ENCODE peak calls at places on chromosomes 5 and 9, in ten cellular contexts. K is ascending aorta; H is dorsolateral prefrontal cortex; G is stomach; X is HCT116; W is GM13977; I is MCF 10A; C is CD8-positive, alpha-beta T cell; V is A549; R is fibroblast of lung. S is an unnamed sample.

GRCh38 chr5:109830955-109831502 is 141.3 kb downstream of the MAN2A1 start:
- DNase-seq in K (no peak), C (no peak), X (no peak), H (no peak), I (no peak), W (no peak), G (no peak), V (no peak), R (no peak), S (peak)

GRCh38 chr9:18296702-18297531 is 177.0 kb upstream of the ADAMTSL1 start:
- DNase-seq in V (no peak), R (peak), C (no peak), X (no peak), H (no peak), K (no peak), W (no peak), I (peak), G (no peak), S (peak)

GRCh38 chr9:131407717-131408195 is 13.9 kb downstream of the PRRC2B start:
- DNase-seq in W (no peak), G (no peak), I (peak), C (no peak), K (no peak), V (no peak), R (no peak), H (no peak), X (no peak), S (no peak)

GRCh38 chr5:112289465-112289864 is 129.6 kb downstream of the EPB41L4A start:
- DNase-seq in G (no peak), H (no peak), K (no peak), I (no peak), R (no peak), X (no peak), W (no peak), V (no peak), C (no peak), S (no peak)

GRCh38 chr5:54703091-54703490 is 185.5 kb downstream of the SNX18 start:
- DNase-seq in H (no peak), C (no peak), I (peak), K (peak), W (no peak), V (no peak), G (no peak), R (peak), X (no peak), S (peak)

GRCh38 chr5:53017794-53018391 is 28.7 kb downstream of the ITGA2 start:
- DNase-seq in G (no peak), W (no peak), R (no peak), V (no peak), C (no peak), I (no peak), H (no peak), X (no peak), K (no peak), S (no peak)

GRCh38 chr5:32144637-32145207 is 29.4 kb downstream of the GOLPH3 start:
- DNase-seq in K (no peak), I (no peak), C (no peak), H (no peak), G (peak), V (no peak), R (no peak), X (no peak), W (no peak), S (no peak)

GRCh38 chr5:169545762-169546161 is 37.8 kb upstream of the SPDL1 start:
- DNase-seq in R (no peak), K (no peak), G (no peak), H (no peak), W (peak), C (no peak), V (peak), I (peak), X (no peak), S (no peak)

GRCh38 chr9:135035781-135036760 is 51.4 kb upstream of the OLFM1 start:
- DNase-seq in W (no peak), G (peak), R (no peak), V (no peak), X (no peak), C (no peak), H (no peak), K (no peak), I (no peak), S (no peak)

GRCh38 chr9:100104314-100104713 is 5.3 kb downstream of the INVS start:
- DNase-seq in H (no peak), V (no peak), C (no peak), R (no peak), X (no peak), K (no peak), W (no peak), I (no peak), G (no peak), S (peak)

GRCh38 chr5:28324174-28324573 is 1285.8 kb upstream of the CDH9 start:
- DNase-seq in V (no peak), W (no peak), X (no peak), R (no peak), H (no peak), G (no peak), K (no peak), I (no peak), C (no peak), S (no peak)

GRCh38 chr5:80093796-80094195 is 58.6 kb downstream of the THBS4 start:
- DNase-seq in K (no peak), R (no peak), X (no peak), I (no peak), V (no peak), H (no peak), C (no peak), G (no peak), W (no peak), S (no peak)

GRCh38 chr5:172411423-172412111 is 42.8 kb downstream of the SH3PXD2B start:
- DNase-seq in K (no peak), H (no peak), R (peak), W (no peak), G (no peak), C (no peak), I (no peak), X (no peak), V (no peak), S (no peak)

GRCh38 chr5:38666668-38667498 is 110.4 kb upstream of the LIFR start:
- DNase-seq in H (no peak), W (no peak), K (peak), I (peak), X (peak), R (peak), G (peak), V (peak), C (no peak), S (peak)

GRCh38 chr5:119257613-119258012 is 98.2 kb upstream of the TNFAIP8 start:
- DNase-seq in I (no peak), C (no peak), X (no peak), H (no peak), R (no peak), W (no peak), G (no peak), V (no peak), K (no peak), S (no peak)

GRCh38 chr5:119250946-119251901 is 104.6 kb upstream of the TNFAIP8 start:
- DNase-seq in C (no peak), W (no peak), R (peak), G (no peak), I (peak), X (no peak), H (no peak), V (no peak), K (no peak), S (no peak)

DNA sequence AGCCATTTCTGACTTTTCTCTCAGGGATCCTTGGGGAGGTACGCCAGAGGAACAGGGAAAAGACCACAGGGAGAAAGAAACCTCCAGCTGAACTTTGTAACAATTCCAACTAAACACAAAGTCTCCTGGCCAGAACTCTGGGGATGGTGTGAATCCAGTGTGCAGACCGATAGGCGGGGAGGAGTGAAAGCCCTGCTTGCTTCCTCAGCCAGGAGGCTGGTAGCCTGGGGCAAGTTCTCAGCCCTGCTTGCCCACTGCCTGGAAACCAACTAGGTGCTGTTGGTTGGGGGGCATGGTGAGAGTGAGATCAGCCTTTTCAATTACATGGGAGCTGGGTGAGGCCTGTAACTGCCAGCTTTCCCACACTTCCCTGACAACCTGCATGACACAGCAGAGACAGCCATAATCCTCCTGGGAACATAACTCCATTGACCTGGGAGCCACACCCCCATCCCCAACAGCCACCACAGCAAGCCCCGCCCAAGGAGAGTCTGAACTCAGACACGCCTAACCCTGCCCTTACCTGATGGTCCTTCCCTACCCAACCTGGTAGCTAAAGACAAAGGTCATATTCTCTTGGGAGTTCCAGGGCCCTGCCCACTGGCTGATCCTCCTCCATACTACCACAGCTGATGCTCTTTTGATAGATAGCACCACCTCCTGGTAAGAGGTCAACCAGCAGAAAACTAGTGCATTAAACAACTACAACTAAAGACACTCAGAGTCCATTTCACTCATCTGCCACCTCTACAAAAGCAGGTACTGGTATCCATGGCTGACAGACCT is 100.1 kb upstream of the TNFAIP8 start:
- DNase-seq in X (peak), R (no peak), C (no peak), W (no peak), H (no peak), G (no peak), K (no peak), V (no peak), I (peak), S (no peak)
- TF ChIP-seq CTCF in X (peak), R (peak), C (no peak), W (peak), H (no peak), G (no peak), K (no peak), V (no peak), I (peak), S (peak)

GRCh38 chr9:108443741-108444140 is 412.0 kb downstream of the ACTL7B start:
- DNase-seq in H (no peak), K (no peak), C (no peak), G (no peak), V (no peak), W (no peak), R (peak), X (no peak), I (peak), S (peak)

GRCh38 chr9:108444400-108445358 is 411.1 kb downstream of the ACTL7B start:
- DNase-seq in X (peak), R (peak), I (peak), W (no peak), C (no peak), H (no peak), K (peak), V (no peak), G (no peak), S (peak)

GRCh38 chr9:108441251-108441650 is 414.5 kb downstream of the ACTL7B start:
- DNase-seq in H (no peak), K (no peak), X (no peak), G (no peak), I (no peak), C (no peak), R (no peak), V (no peak), W (no peak), S (no peak)

GRCh38 chr9:108442604-108443277 is 413.0 kb downstream of the ACTL7B start:
- DNase-seq in C (no peak), V (no peak), X (no peak), K (no peak), W (no peak), H (no peak), G (no peak), I (no peak), R (no peak), S (no peak)

GRCh38 chr9:108443278-108443633 is 412.5 kb downstream of the ACTL7B start:
- DNase-seq in G (no peak), C (no peak), W (no peak), I (no peak), V (no peak), R (peak), X (no peak), K (no peak), H (no peak), S (no peak)
- TF ChIP-seq CTCF in G (no peak), C (no peak), W (no peak), I (no peak), V (no peak), R (no peak), X (no peak), K (no peak), H (no peak), S (no peak)

GRCh38 chr5:159913481-159913880 is 2.8 kb upstream of the ADRA1B start:
- DNase-seq in I (no peak), G (no peak), R (peak), W (no peak), V (no peak), C (no peak), X (no peak), H (no peak), K (no peak), S (no peak)

GRCh38 chr5:159917919-159918487 is 1.7 kb downstream of the ADRA1B start:
- DNase-seq in X (no peak), K (no peak), H (no peak), R (no peak), W (no peak), G (peak), I (no peak), C (no peak), V (peak), S (no peak)

GRCh38 chr5:159916841-159917761 is 819 bp downstream of the ADRA1B start:
- DNase-seq in X (no peak), R (no peak), G (no peak), H (no peak), I (no peak), V (peak), K (no peak), C (no peak), W (no peak), S (no peak)

GRCh38 chr5:159913048-159913447 is 3.2 kb upstream of the ADRA1B start:
- DNase-seq in C (no peak), I (peak), X (no peak), W (no peak), H (no peak), V (peak), R (peak), G (no peak), K (peak), S (peak)

GRCh38 chr5:159915913-159916840 is at the start of gene ADRA1B:
- DNase-seq in I (peak), W (peak), G (peak), V (peak), X (no peak), C (peak), K (peak), H (peak), R (peak), S (peak)
- TF ChIP-seq CTCF in I (peak), W (peak), G (no peak), V (peak), X (peak), C (no peak), K (peak), H (peak), R (peak), S (peak)

GRCh38 chr9:124218438-124219289 is 39.1 kb upstream of the NEK6 start:
- DNase-seq in V (peak), K (peak), H (peak), X (peak), R (peak), I (peak), W (peak), G (peak), C (no peak), S (peak)
- TF ChIP-seq CTCF in V (no peak), K (no peak), H (no peak), X (peak), R (no peak), I (no peak), W (peak), G (no peak), C (no peak), S (peak)

DNA sequence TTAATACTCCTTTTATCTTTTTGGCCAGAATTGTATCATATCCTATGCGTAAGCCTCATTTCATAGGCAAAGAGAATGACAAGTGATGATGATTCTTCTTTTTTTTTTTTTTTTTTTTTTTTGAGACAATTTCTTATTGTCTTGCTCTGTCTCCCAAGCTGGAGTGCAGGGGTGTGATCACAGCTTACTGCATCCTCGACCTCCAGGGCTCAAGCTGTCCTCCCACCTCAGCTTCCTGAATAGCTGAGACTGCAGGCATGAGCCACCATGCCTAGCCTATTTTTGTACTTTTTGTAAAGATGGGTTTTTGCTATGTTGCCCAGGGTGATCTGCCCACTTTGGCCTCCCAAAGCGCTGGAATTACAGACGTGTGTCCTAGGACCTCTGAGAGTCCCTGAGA is 41.9 kb upstream of the C5orf24 start:
- DNase-seq in C (no peak), V (no peak), R (no peak), K (no peak), G (no peak), X (no peak), H (no peak), W (no peak), I (no peak), S (no peak)
- TF ChIP-seq CTCF in C (no peak), V (no peak), R (no peak), K (no peak), G (no peak), X (no peak), H (no peak), W (no peak), I (no peak), S (no peak)

DNA sequence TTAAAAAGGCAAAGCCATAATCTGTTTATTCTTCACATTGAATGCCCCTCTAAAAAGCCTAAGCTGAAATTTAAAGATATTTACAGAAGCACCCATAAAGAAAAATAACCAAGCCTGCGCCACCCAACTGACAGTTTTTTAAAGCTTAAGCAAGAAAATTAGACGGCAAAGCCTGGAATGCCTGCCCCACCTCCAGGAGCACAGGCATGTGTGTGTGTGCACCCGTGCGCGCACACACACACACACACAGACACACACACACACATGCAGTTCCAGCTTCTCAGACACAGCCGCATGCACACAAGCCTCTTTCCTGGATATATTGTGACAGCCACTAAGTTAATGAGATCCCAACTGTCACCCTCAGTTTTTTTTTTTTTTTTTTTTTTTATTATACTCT is 88.2 kb downstream of the FRMD3 start:
- DNase-seq in I (no peak), V (no peak), H (no peak), K (no peak), C (no peak), R (no peak), G (no peak), W (no peak), X (no peak), S (no peak)
- TF ChIP-seq CTCF in I (no peak), V (no peak), H (no peak), K (no peak), C (no peak), R (no peak), G (no peak), W (no peak), X (no peak), S (no peak)

GRCh38 chr9:77769246-77769645 is 121.1 kb upstream of the GNA14 start:
- DNase-seq in V (no peak), W (no peak), H (no peak), G (no peak), C (no peak), K (no peak), I (no peak), X (no peak), R (no peak), S (no peak)

GRCh38 chr9:77766587-77766986 is 118.5 kb upstream of the GNA14 start:
- DNase-seq in I (no peak), H (no peak), X (no peak), C (no peak), G (no peak), R (no peak), V (no peak), W (no peak), K (no peak), S (no peak)

GRCh38 chr9:77763566-77763965 is 115.4 kb upstream of the GNA14 start:
- DNase-seq in V (no peak), K (no peak), H (no peak), C (no peak), G (no peak), R (no peak), X (no peak), W (no peak), I (no peak), S (no peak)

GRCh38 chr9:77765781-77766259 is 117.7 kb upstream of the GNA14 start:
- DNase-seq in C (no peak), X (no peak), V (no peak), G (no peak), I (no peak), W (no peak), K (no peak), H (no peak), R (no peak), S (no peak)

DNA sequence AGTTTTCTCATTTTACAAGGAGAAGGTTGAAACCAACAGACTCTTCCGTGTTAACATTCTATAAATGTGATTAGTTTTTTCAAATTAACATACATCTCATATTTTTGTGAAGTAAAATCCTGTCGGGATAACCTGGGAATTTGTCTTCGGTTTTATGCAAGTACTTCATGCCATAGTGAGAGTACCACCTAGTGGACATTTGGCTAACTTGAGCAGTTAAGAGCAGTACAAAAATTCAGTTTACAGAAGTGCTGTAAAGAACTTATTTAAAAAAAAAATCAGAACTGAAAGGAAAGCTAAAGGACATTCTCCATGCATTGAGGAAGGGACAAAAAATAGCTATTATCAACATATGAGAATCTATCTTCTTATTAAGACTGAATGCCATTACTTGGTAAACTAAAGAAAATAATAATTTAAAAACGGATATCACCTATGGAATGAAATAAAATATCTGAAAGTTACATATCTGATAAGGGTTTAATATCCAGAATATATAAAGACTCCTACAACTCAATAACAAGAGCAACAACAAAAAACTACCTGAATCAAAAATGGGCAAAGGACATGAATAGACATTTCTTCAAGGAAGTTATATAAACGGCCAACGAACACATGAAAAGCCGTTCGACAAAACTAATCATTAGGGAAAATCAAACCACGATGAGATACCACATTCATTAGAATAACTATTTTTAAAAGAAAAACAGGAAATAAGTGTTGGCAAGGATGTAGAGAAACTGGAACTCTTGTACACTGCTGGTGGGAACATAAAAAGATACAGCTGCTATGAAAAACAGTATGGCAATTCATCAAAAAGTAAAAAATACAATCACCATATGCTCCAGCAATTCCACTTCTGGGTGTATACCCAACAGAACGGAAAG is 117.0 kb upstream of the GNA14 start:
- DNase-seq in V (no peak), G (no peak), K (no peak), W (no peak), I (peak), H (no peak), C (no peak), X (peak), R (peak), S (peak)
- TF ChIP-seq CTCF in V (peak), G (no peak), K (peak), W (peak), I (peak), H (peak), C (no peak), X (peak), R (peak), S (peak)